ENCODE peak calls at places on chromosomes 3 and 15, in five cellular contexts. W, Y, R, U and T are unnamed samples.

GRCh38 chr15:71118881-71119632 is 3.8 kb downstream of the THSD4 start:
- DNase-seq in W (no peak), Y (no peak), R (no peak), U (no peak), T (no peak)

GRCh38 chr15:34284937-34285336 is 52.6 kb downstream of the SLC12A6 start:
- DNase-seq in W (no peak), Y (no peak), R (no peak), U (no peak), T (no peak)

GRCh38 chr15:80611543-80612080 is 83.5 kb upstream of the ABHD17C start:
- DNase-seq in W (no peak), Y (no peak), R (no peak), U (peak), T (no peak)

GRCh38 chr3:12180218-12180617 is 21.5 kb upstream of the TIMP4 start:
- DNase-seq in W (peak), Y (no peak), R (peak), U (peak), T (peak)

GRCh38 chr15:47188766-47189507 is 528.4 kb upstream of the SEMA6D start:
- DNase-seq in W (no peak), Y (no peak), R (no peak), U (no peak), T (no peak)

GRCh38 chr15:62625421-62626033 is 417.0 kb upstream of the TPM1 start:
- DNase-seq in W (peak), Y (peak), R (peak), U (no peak), T (no peak)

GRCh38 chr3:182937293-182938051 is 42.9 kb downstream of the DCUN1D1 start:
- DNase-seq in W (peak), Y (no peak), R (no peak), U (no peak), T (no peak)

GRCh38 chr3:126472277-126473006 is 3.2 kb downstream of the ZXDC start:
- DNase-seq in W (peak), Y (no peak), R (peak), U (no peak), T (peak)

GRCh38 chr3:99186016-99186415 is 284.5 kb upstream of the DCBLD2 start:
- DNase-seq in W (no peak), Y (no peak), R (no peak), U (no peak), T (no peak)

GRCh38 chr3:153161714-153162512 is at the start of gene RAP2B:
- DNase-seq in W (peak), Y (peak), R (peak), U (peak), T (peak)

GRCh38 chr15:90037961-90038633 is 37.0 kb downstream of the ZNF710 start:
- DNase-seq in W (peak), Y (no peak), R (peak), U (no peak), T (no peak)

GRCh38 chr3:59247402-59247841 is 197.6 kb upstream of the CFAP20DC start:
- DNase-seq in W (peak), Y (no peak), R (no peak), U (no peak), T (no peak)

GRCh38 chr15:98800437-98801233 is 152.3 kb downstream of the IGF1R start:
- DNase-seq in W (peak), Y (peak), R (peak), U (peak), T (peak)

GRCh38 chr15:89777073-89777820 is 1.1 kb downstream of the MESP2 start:
- DNase-seq in W (no peak), Y (no peak), R (no peak), U (peak), T (no peak)

GRCh38 chr15:58528197-58528870 is 96.5 kb downstream of the LIPC start:
- DNase-seq in W (peak), Y (peak), R (peak), U (no peak), T (peak)

GRCh38 chr15:28994142-28994829 is 108.5 kb downstream of the APBA2 start:
- DNase-seq in W (no peak), Y (no peak), R (no peak), U (no peak), T (no peak)

GRCh38 chr3:40573985-40574384 is 49.2 kb downstream of the ZNF621 start:
- DNase-seq in W (no peak), Y (no peak), R (no peak), U (no peak), T (no peak)

GRCh38 chr3:32951410-32951811 is at the start of gene CCR4:
- DNase-seq in W (no peak), Y (no peak), R (no peak), U (no peak), T (no peak)

GRCh38 chr3:149519912-149520311 is 45.4 kb downstream of the TM4SF4 start:
- DNase-seq in W (no peak), Y (no peak), R (no peak), U (no peak), T (no peak)

GRCh38 chr15:98684441-98684840 is 36.1 kb downstream of the IGF1R start:
- DNase-seq in W (peak), Y (no peak), R (peak), U (no peak), T (peak)

GRCh38 chr3:126474498-126475410 is 937 bp downstream of the ZXDC start:
- DNase-seq in W (peak), Y (peak), R (peak), U (peak), T (no peak)

GRCh38 chr15:88987951-88988671 is 74.9 kb upstream of the MFGE8 start:
- DNase-seq in W (no peak), Y (no peak), R (no peak), U (no peak), T (no peak)

GRCh38 chr3:193963808-193964516 is 172.0 kb upstream of the HES1 start:
- DNase-seq in W (no peak), Y (no peak), R (no peak), U (no peak), T (no peak)

GRCh38 chr3:9550999-9551398 is 2.6 kb downstream of the LHFPL4 start:
- DNase-seq in W (no peak), Y (no peak), R (no peak), U (no peak), T (no peak)

GRCh38 chr15:29268706-29269484 is 727 bp downstream of the NSMCE3 start:
- DNase-seq in W (peak), Y (peak), R (peak), U (no peak), T (no peak)

GRCh38 chr15:100284701-100285100 is 57.1 kb downstream of the ADAMTS17 start:
- DNase-seq in W (peak), Y (peak), R (no peak), U (no peak), T (peak)

GRCh38 chr3:160474416-160474838 is 24.8 kb upstream of the TRIM59 start:
- DNase-seq in W (peak), Y (no peak), R (no peak), U (no peak), T (no peak)

GRCh38 chr3:158792709-158793108 is 9.1 kb upstream of the MFSD1 start:
- DNase-seq in W (peak), Y (no peak), R (peak), U (no peak), T (no peak)

GRCh38 chr3:141804778-141805639 is 41.8 kb downstream of the GRK7 start:
- DNase-seq in W (no peak), Y (no peak), R (no peak), U (no peak), T (no peak)
- H3K4me3 ChIP-seq in W (no peak), Y (no peak), R (no peak), U (no peak), T (no peak)

GRCh38 chr15:91948001-91948608 is 94.6 kb downstream of the SLCO3A1 start:
- DNase-seq in W (peak), Y (no peak), R (peak), U (no peak), T (peak)
- TF ChIP-seq CTCF in W (no peak), Y (no peak), R (no peak), U (no peak), T (no peak)

GRCh38 chr15:76118767-76119166 is 59.0 kb downstream of the TMEM266 start:
- DNase-seq in W (no peak), Y (no peak), R (no peak), U (no peak), T (no peak)
- H3K4me3 ChIP-seq in W (no peak), Y (no peak), R (no peak), U (no peak), T (no peak)

DNA sequence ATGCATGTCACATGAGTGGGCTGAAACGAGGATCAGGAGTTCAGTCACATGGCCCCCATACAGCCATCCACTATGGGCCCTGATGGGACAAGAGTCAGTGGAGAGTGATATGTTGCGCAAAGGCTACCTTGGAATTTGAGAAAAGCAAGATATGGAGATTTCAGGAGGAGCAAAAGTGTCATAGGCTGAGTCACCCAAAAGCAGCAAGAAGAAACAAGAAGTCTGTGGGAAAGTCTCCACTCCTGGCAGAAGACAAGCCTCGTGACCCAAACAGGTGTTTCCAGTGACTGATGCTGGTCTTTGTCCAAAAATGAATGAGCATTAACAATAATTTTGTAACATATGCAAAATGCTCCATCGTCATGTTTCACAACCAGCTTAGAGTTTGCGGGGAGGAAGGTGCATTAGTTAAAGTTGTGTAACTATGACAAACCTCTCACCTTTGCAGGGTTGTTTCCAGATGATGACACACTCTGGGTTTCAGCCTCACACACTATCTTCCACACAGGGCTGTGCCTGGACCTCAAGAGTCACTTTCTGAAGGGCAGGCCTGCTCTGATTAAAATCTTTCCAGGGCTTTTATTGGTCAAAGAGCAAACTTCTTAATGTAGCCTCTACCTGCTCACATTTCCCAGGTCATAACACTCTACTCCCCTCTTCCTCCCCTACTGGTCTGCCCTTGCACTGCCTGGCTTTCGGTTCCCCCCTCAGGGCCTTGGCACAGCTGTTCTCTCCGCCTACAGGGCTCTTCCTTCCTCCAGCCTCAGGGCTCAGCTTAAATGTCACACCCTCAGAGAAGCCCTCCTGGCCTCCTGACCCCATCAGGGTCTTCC is 3.9 kb upstream of the DNASE1L3 start:
- DNase-seq in W (peak), Y (no peak), R (peak), U (peak), T (no peak)
- TF ChIP-seq CTCF in W (no peak), Y (no peak), R (no peak), U (no peak), T (no peak)

GRCh38 chr3:192570315-192570714 is 157.0 kb downstream of the FGF12 start:
- DNase-seq in W (no peak), Y (no peak), R (no peak), U (no peak), T (no peak)

GRCh38 chr3:192566706-192567290 is 160.5 kb downstream of the FGF12 start:
- DNase-seq in W (peak), Y (peak), R (peak), U (no peak), T (peak)

GRCh38 chr3:192573240-192573639 is 154.1 kb downstream of the FGF12 start:
- DNase-seq in W (no peak), Y (no peak), R (no peak), U (no peak), T (no peak)

GRCh38 chr3:192571197-192571791 is 156.0 kb downstream of the FGF12 start:
- DNase-seq in W (peak), Y (peak), R (peak), U (peak), T (peak)

GRCh38 chr3:192570757-192571156 is 156.6 kb downstream of the FGF12 start:
- DNase-seq in W (no peak), Y (no peak), R (peak), U (no peak), T (no peak)
- H3K4me3 ChIP-seq in W (peak), Y (peak), R (peak), U (peak), T (peak)

GRCh38 chr3:124770341-124771082 is 40.3 kb downstream of the UMPS start:
- DNase-seq in W (peak), Y (no peak), R (peak), U (no peak), T (no peak)

GRCh38 chr3:124769462-124769861 is 39.2 kb downstream of the UMPS start:
- DNase-seq in W (no peak), Y (no peak), R (no peak), U (no peak), T (no peak)

GRCh38 chr3:124767691-124768090 is 37.4 kb downstream of the UMPS start:
- DNase-seq in W (no peak), Y (no peak), R (no peak), U (no peak), T (no peak)

GRCh38 chr3:124767259-124767658 is 37.0 kb downstream of the UMPS start:
- DNase-seq in W (no peak), Y (no peak), R (no peak), U (no peak), T (no peak)

GRCh38 chr3:124768812-124769211 is 38.6 kb downstream of the UMPS start:
- DNase-seq in W (no peak), Y (no peak), R (no peak), U (no peak), T (no peak)
- TF ChIP-seq CTCF in W (peak), Y (no peak), R (peak), U (no peak), T (peak)

GRCh38 chr3:106341090-106341489 is 472.3 kb upstream of the CBLB start:
- DNase-seq in W (peak), Y (no peak), R (peak), U (no peak), T (no peak)
- H3K4me3 ChIP-seq in W (no peak), Y (no peak), R (peak), U (peak), T (no peak)

GRCh38 chr3:48441940-48442339 is 1.9 kb downstream of the TMA7 start:
- DNase-seq in W (no peak), Y (no peak), R (no peak), U (no peak), T (no peak)

GRCh38 chr3:48436855-48437254 is 3.1 kb downstream of the CCDC51 start:
- DNase-seq in W (no peak), Y (no peak), R (no peak), U (peak), T (no peak)

GRCh38 chr3:48437812-48438211 is 2.1 kb downstream of the CCDC51 start:
- DNase-seq in W (no peak), Y (no peak), R (no peak), U (no peak), T (no peak)

GRCh38 chr3:48440590-48440958 is 517 bp downstream of the TMA7 start:
- DNase-seq in W (peak), Y (no peak), R (peak), U (peak), T (no peak)

GRCh38 chr3:48439820-48440589 is at the start of the genes CCDC51 and TMA7:
- DNase-seq in W (peak), Y (peak), R (peak), U (peak), T (peak)
- TF ChIP-seq CTCF in W (no peak), Y (no peak), R (no peak), U (no peak), T (no peak)

GRCh38 chr3:13371100-13372075 is 48.7 kb downstream of the NUP210 start:
- DNase-seq in W (no peak), Y (no peak), R (no peak), U (no peak), T (no peak)

GRCh38 chr3:13372656-13373055 is 47.5 kb downstream of the NUP210 start:
- DNase-seq in W (no peak), Y (no peak), R (no peak), U (no peak), T (no peak)

GRCh38 chr3:13370609-13371008 is 49.5 kb downstream of the NUP210 start:
- DNase-seq in W (no peak), Y (no peak), R (no peak), U (no peak), T (no peak)

GRCh38 chr3:13373975-13374586 is 46.0 kb downstream of the NUP210 start:
- DNase-seq in W (no peak), Y (no peak), R (no peak), U (no peak), T (no peak)

GRCh38 chr3:13372126-13372525 is 48.0 kb downstream of the NUP210 start:
- DNase-seq in W (no peak), Y (no peak), R (no peak), U (no peak), T (no peak)
- H3K4me3 ChIP-seq in W (no peak), Y (no peak), R (no peak), U (no peak), T (no peak)